ENCODE peak calls at places on chromosomes 1 and 21, in eight cellular contexts. N, Q, L, J, G, P, E and K are unnamed samples.

GRCh38 chr21:14076143-14076806 is 134.5 kb downstream of the LIPI start:
- DNase-seq in L (peak), Q (peak), G (no peak), E (no peak), J (peak), P (no peak), N (no peak), K (no peak)

GRCh38 chr1:1758059-1758621 is 20.1 kb downstream of the NADK start:
- DNase-seq in Q (no peak), J (no peak), E (no peak), N (no peak), G (no peak), P (no peak), L (no peak), K (no peak)

GRCh38 chr1:5843521-5844096 is 148.6 kb downstream of the NPHP4 start:
- DNase-seq in J (no peak), E (no peak), Q (no peak), L (no peak), G (no peak), P (no peak), N (no peak), K (no peak)

GRCh38 chr1:217647791-217648190 is 16.6 kb downstream of the SPATA17 start:
- DNase-seq in P (no peak), G (no peak), N (no peak), L (no peak), J (peak), E (peak), Q (no peak), K (no peak)

GRCh38 chr1:21594935-21595897 is 73.9 kb downstream of the RAP1GAP start:
- DNase-seq in E (peak), Q (peak), J (peak), P (peak), L (peak), N (no peak), G (peak), K (no peak)

GRCh38 chr1:154757149-154757548 is 112.9 kb downstream of the KCNN3 start:
- DNase-seq in Q (no peak), L (no peak), P (no peak), E (no peak), J (no peak), G (no peak), N (no peak), K (no peak)

GRCh38 chr21:44706706-44707615 is 4.4 kb downstream of the TSPEAR start:
- DNase-seq in N (no peak), E (no peak), J (no peak), P (no peak), G (no peak), L (no peak), Q (no peak), K (no peak)

GRCh38 chr21:42572906-42573495 is 59.3 kb downstream of the SLC37A1 start:
- DNase-seq in L (no peak), N (no peak), G (no peak), Q (no peak), E (no peak), P (no peak), J (no peak), K (no peak)

GRCh38 chr1:109909531-109909930 is 1.1 kb upstream of the CSF1 start:
- DNase-seq in J (no peak), Q (peak), L (no peak), N (no peak), G (no peak), P (no peak), E (no peak), K (no peak)

GRCh38 chr21:45913416-45913765 is 68.2 kb upstream of the COL6A1 start:
- DNase-seq in Q (no peak), E (no peak), J (no peak), N (no peak), P (no peak), G (no peak), L (no peak), K (no peak)

GRCh38 chr1:198179556-198179981 is 22.8 kb downstream of the NEK7 start:
- DNase-seq in E (peak), P (no peak), L (peak), N (no peak), Q (no peak), G (no peak), J (no peak), K (no peak)

GRCh38 chr1:204829133-204829532 is 41.5 kb upstream of the NFASC start:
- DNase-seq in L (peak), G (no peak), N (no peak), P (no peak), J (peak), Q (peak), E (no peak), K (no peak)

GRCh38 chr21:44984792-44985440 is 45.1 kb downstream of the SLX9 start:
- DNase-seq in G (peak), P (no peak), L (no peak), Q (no peak), N (no peak), E (no peak), J (peak), K (no peak)

GRCh38 chr1:232381676-232382075 is 248.3 kb downstream of the SIPA1L2 start:
- DNase-seq in G (no peak), L (no peak), E (peak), Q (no peak), N (no peak), P (no peak), J (no peak), K (no peak)

GRCh38 chr21:46619846-46620245 is 15.0 kb upstream of the S100B start:
- DNase-seq in Q (peak), G (no peak), E (no peak), P (no peak), J (no peak), L (peak), N (no peak), K (no peak)